ENCODE peak calls at places on chromosomes 6 and 20, in five cellular contexts. One of them, this sample, is unnamed.

GRCh38 chr6:73739097-73739496 is 43.1 kb downstream of the CD109 start:
- DNase-seq in IMR-90: peak
- DNase-seq in fibroblast of the aortic adventitia: peak
- DNase-seq in astrocyte of the spinal cord: peak
- DNase-seq in AG04449: no peak
- DNase-seq in this sample: peak

GRCh38 chr6:8623441-8623840 is 188.1 kb upstream of the SLC35B3 start:
- DNase-seq in IMR-90: no peak
- DNase-seq in fibroblast of the aortic adventitia: no peak
- DNase-seq in astrocyte of the spinal cord: no peak
- DNase-seq in AG04449: no peak
- DNase-seq in this sample: no peak

GRCh38 chr6:127117979-127118504 is 429 bp upstream of the RSPO3 start:
- DNase-seq in IMR-90: no peak
- DNase-seq in fibroblast of the aortic adventitia: peak
- DNase-seq in astrocyte of the spinal cord: peak
- DNase-seq in AG04449: no peak
- DNase-seq in this sample: no peak

GRCh38 chr6:168670386-168670985 is 229.5 kb downstream of the SMOC2 start:
- DNase-seq in IMR-90: no peak
- DNase-seq in fibroblast of the aortic adventitia: no peak
- DNase-seq in astrocyte of the spinal cord: no peak
- DNase-seq in AG04449: no peak
- DNase-seq in this sample: no peak

GRCh38 chr20:8074931-8075330 is 55.4 kb upstream of the TMX4 start:
- DNase-seq in IMR-90: no peak
- DNase-seq in fibroblast of the aortic adventitia: peak
- DNase-seq in astrocyte of the spinal cord: no peak
- DNase-seq in AG04449: no peak
- DNase-seq in this sample: no peak

GRCh38 chr20:64211874-64212658 is 43.5 kb upstream of the PCMTD2 start:
- DNase-seq in IMR-90: no peak
- DNase-seq in fibroblast of the aortic adventitia: no peak
- DNase-seq in astrocyte of the spinal cord: no peak
- DNase-seq in AG04449: no peak
- DNase-seq in this sample: no peak

GRCh38 chr20:36854343-36855240 is 21.3 kb upstream of the TLDC2 start:
- DNase-seq in IMR-90: peak
- DNase-seq in fibroblast of the aortic adventitia: no peak
- DNase-seq in astrocyte of the spinal cord: no peak
- DNase-seq in AG04449: no peak
- DNase-seq in this sample: no peak

GRCh38 chr20:10578607-10579006 is 95.2 kb downstream of the JAG1 start:
- DNase-seq in IMR-90: peak
- DNase-seq in fibroblast of the aortic adventitia: peak
- DNase-seq in astrocyte of the spinal cord: peak
- DNase-seq in AG04449: no peak
- DNase-seq in this sample: no peak

GRCh38 chr6:167079853-167080297 is 43.0 kb upstream of the CCR6 start:
- DNase-seq in IMR-90: no peak
- DNase-seq in fibroblast of the aortic adventitia: no peak
- DNase-seq in astrocyte of the spinal cord: no peak
- DNase-seq in AG04449: no peak
- DNase-seq in this sample: no peak

GRCh38 chr6:80163754-80164187 is 57.3 kb downstream of the BCKDHB start:
- DNase-seq in IMR-90: peak
- DNase-seq in fibroblast of the aortic adventitia: peak
- DNase-seq in astrocyte of the spinal cord: peak
- DNase-seq in AG04449: peak
- DNase-seq in this sample: peak

GRCh38 chr20:53959849-53960585 is 110.4 kb downstream of the BCAS1 start:
- DNase-seq in IMR-90: no peak
- DNase-seq in fibroblast of the aortic adventitia: peak
- DNase-seq in astrocyte of the spinal cord: no peak
- DNase-seq in AG04449: no peak
- DNase-seq in this sample: peak

GRCh38 chr20:41654884-41655283 is 36.7 kb upstream of the CHD6 start:
- DNase-seq in IMR-90: peak
- DNase-seq in fibroblast of the aortic adventitia: peak
- DNase-seq in astrocyte of the spinal cord: peak
- DNase-seq in AG04449: no peak
- DNase-seq in this sample: no peak

GRCh38 chr6:52995913-52996685 is 1.0 kb upstream of the GSTA4 start:
- DNase-seq in IMR-90: peak
- DNase-seq in fibroblast of the aortic adventitia: peak
- DNase-seq in astrocyte of the spinal cord: peak
- DNase-seq in AG04449: peak
- DNase-seq in this sample: peak

GRCh38 chr6:158064725-158065251 is 83.1 kb downstream of the SYNJ2 start:
- DNase-seq in IMR-90: no peak
- DNase-seq in fibroblast of the aortic adventitia: no peak
- DNase-seq in astrocyte of the spinal cord: no peak
- DNase-seq in AG04449: no peak
- DNase-seq in this sample: no peak

GRCh38 chr6:150261997-150262396 is 106.8 kb upstream of the IYD start:
- DNase-seq in IMR-90: no peak
- DNase-seq in fibroblast of the aortic adventitia: no peak
- DNase-seq in astrocyte of the spinal cord: no peak
- DNase-seq in AG04449: no peak
- DNase-seq in this sample: no peak

GRCh38 chr6:87925373-87926060 is 122.1 kb upstream of the SPACA1 start:
- DNase-seq in IMR-90: no peak
- DNase-seq in fibroblast of the aortic adventitia: no peak
- DNase-seq in astrocyte of the spinal cord: no peak
- DNase-seq in AG04449: no peak
- DNase-seq in this sample: no peak

GRCh38 chr20:60491261-60491660 is 533.0 kb downstream of the CDH26 start:
- DNase-seq in IMR-90: no peak
- DNase-seq in fibroblast of the aortic adventitia: no peak
- DNase-seq in astrocyte of the spinal cord: no peak
- DNase-seq in AG04449: no peak
- DNase-seq in this sample: no peak

GRCh38 chr6:116115781-116116180 is 10.2 kb downstream of the COL10A1 start:
- DNase-seq in IMR-90: no peak
- DNase-seq in fibroblast of the aortic adventitia: peak
- DNase-seq in astrocyte of the spinal cord: peak
- DNase-seq in AG04449: no peak
- DNase-seq in this sample: no peak

GRCh38 chr6:74070091-74070490 is 374.1 kb downstream of the CD109 start:
- DNase-seq in IMR-90: peak
- DNase-seq in fibroblast of the aortic adventitia: peak
- DNase-seq in astrocyte of the spinal cord: no peak
- DNase-seq in AG04449: no peak
- DNase-seq in this sample: no peak

GRCh38 chr6:49336514-49337131 is 126.4 kb downstream of the MMUT start:
- DNase-seq in IMR-90: peak
- DNase-seq in fibroblast of the aortic adventitia: peak
- DNase-seq in astrocyte of the spinal cord: no peak
- DNase-seq in AG04449: no peak
- DNase-seq in this sample: no peak

GRCh38 chr20:958936-959815 is 42.9 kb downstream of the RSPO4 start:
- DNase-seq in IMR-90: no peak
- DNase-seq in fibroblast of the aortic adventitia: no peak
- DNase-seq in astrocyte of the spinal cord: no peak
- DNase-seq in AG04449: no peak
- DNase-seq in this sample: no peak

GRCh38 chr6:153301602-153302001 is 170.5 kb upstream of the RGS17 start:
- DNase-seq in IMR-90: no peak
- DNase-seq in fibroblast of the aortic adventitia: no peak
- DNase-seq in astrocyte of the spinal cord: no peak
- DNase-seq in AG04449: no peak
- DNase-seq in this sample: no peak

GRCh38 chr6:112061605-112062004 is 7.7 kb downstream of the CCN6 start:
- DNase-seq in IMR-90: peak
- DNase-seq in fibroblast of the aortic adventitia: peak
- DNase-seq in astrocyte of the spinal cord: peak
- DNase-seq in AG04449: no peak
- DNase-seq in this sample: no peak

DNA sequence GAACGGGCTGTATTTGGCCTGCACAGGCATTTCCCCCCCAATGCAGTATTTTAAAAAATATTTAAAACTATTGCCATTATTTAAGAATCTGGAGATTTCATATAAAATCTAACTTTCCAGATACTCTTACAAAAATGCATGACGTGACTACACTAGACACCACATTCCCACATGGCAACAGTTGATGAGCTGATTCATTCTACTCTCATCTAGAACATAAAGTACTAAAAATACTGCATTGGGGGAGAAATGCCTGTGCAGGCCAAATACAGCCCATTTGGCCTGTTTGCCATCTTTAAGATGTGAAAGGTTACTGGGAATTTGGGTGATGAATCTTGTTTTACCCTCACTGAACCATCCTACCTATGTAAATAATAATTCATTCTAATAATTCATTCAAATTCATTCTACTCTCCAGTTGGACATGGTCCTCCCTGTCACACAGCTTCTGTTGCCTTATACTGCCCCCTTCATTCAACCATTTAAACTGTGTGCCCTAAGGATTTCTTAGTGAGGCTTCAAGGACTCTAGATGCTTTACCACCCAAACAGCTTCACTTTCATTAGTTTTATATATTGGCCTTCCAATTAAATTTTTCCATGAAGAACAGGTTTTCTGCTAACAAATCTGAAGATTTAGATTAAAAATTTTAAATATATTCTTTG is 6.9 kb upstream of the ZSCAN16 start:
- DNase-seq in IMR-90: no peak
- DNase-seq in fibroblast of the aortic adventitia: no peak
- DNase-seq in astrocyte of the spinal cord: no peak
- DNase-seq in AG04449: no peak
- DNase-seq in this sample: no peak
- TF ChIP-seq CTCF in IMR-90: no peak
- TF ChIP-seq CTCF in fibroblast of the aortic adventitia: no peak
- TF ChIP-seq CTCF in astrocyte of the spinal cord: no peak
- TF ChIP-seq CTCF in AG04449: no peak
- TF ChIP-seq CTCF in this sample: peak

DNA sequence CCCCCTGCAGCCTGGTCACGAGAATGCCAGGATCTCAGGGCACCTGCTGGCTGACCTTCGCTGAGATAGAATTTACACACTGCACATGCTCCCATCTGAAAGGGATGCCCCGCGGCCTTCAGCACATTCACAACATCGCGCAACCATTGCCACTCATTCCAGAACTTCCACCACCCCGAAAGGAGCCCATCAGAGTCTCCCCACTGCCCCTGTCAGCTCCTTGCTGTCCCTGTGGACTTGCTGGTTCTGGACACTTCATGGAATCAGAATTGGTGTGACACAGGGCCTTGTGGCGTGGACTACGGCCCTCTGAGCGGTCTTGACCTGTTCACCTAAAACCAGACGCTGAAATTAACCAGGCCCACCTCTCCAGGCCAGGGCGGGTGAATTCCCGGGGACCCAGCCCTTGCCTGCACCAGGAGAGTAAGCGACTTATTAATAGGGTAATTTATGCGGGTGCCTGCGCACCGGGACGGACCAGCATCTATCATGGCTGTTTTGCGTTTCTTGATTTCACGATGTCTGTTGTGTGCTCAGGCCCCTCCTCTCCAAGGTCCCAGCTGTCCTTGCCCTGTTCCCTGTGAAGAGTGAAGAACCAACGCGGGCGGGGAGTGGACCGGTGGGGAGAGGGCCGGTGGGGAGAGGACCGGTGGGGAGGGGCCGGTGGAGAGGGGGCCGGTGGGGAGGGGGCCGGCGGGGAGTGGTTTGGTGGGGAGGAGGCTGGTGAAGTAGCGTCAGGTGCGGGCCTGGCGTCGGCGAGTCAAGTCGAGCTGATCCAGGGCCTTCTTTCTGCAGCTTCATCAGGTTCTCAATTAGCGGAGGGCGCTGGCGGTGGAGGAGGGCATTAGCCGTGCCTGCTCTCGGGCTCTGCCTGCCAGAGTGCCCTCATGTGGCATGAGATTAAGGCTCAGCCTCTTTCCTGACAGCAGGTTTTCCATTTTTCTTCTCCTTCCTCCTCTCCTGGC is 20.9 kb upstream of the BHLHE23 start:
- DNase-seq in IMR-90: no peak
- DNase-seq in fibroblast of the aortic adventitia: no peak
- DNase-seq in astrocyte of the spinal cord: no peak
- DNase-seq in AG04449: no peak
- DNase-seq in this sample: no peak
- H3K4me3 ChIP-seq in IMR-90: no peak
- H3K4me3 ChIP-seq in fibroblast of the aortic adventitia: no peak
- H3K4me3 ChIP-seq in astrocyte of the spinal cord: no peak
- H3K4me3 ChIP-seq in AG04449: no peak
- H3K4me3 ChIP-seq in this sample: no peak

DNA sequence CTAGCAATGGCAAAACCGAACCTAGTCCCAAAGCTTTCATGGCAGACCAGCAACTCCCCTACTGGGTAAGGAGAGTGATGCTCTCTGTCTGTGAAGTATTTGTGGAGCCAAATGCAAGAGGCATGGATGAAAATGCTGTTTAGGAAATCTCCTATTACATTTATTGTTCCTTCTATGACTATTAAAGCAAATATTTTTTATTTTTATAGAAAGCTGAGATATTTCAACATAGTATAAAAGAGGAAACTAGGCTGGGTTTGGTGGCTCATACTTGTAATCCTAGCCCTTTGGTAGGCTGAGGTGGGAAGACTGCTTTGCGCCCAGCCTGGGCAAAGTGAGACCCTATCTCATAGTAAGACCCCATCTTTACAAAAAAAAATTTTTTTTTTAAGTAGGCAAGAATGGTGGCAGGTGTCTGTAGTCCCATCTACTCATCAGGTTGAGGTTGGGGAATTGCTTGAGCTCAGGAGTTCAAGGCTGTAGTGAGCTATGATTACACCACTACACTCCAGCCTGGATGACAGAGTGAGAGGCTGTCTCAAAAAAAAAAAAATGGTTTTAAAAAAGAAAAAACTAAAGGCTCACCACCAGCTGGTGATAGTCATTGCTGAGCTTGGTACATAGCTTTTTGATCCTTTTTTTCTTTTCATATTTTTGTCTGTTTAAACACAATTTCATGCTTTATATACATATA is 11.2 kb downstream of the KDM1B start:
- DNase-seq in IMR-90: peak
- DNase-seq in fibroblast of the aortic adventitia: peak
- DNase-seq in astrocyte of the spinal cord: peak
- DNase-seq in AG04449: no peak
- DNase-seq in this sample: no peak
- TF ChIP-seq CTCF in IMR-90: no peak
- TF ChIP-seq CTCF in fibroblast of the aortic adventitia: peak
- TF ChIP-seq CTCF in astrocyte of the spinal cord: no peak
- TF ChIP-seq CTCF in AG04449: no peak
- TF ChIP-seq CTCF in this sample: no peak

DNA sequence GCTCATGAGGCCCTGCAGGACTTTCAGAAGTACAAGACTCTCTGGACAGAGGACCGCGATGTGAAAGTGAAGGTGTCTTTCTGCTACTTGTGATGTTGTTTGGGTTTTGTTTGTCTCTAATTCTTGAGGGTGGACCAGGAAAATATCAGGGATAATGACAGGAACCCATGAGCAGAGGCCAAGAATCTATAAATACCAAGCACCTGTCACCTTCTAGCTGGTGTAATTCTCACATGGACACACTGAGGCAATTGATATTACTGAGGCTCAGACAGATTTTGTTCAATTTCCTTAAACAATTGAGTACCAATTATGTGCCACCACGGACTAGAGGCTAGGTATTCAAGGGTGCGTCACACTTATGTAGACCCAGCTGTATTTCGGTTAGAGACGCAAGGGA is 107.9 kb downstream of the DNAH8 start:
- DNase-seq in IMR-90: no peak
- DNase-seq in fibroblast of the aortic adventitia: no peak
- DNase-seq in astrocyte of the spinal cord: no peak
- DNase-seq in AG04449: no peak
- DNase-seq in this sample: no peak
- H3K4me3 ChIP-seq in IMR-90: no peak
- H3K4me3 ChIP-seq in fibroblast of the aortic adventitia: no peak
- H3K4me3 ChIP-seq in astrocyte of the spinal cord: no peak
- H3K4me3 ChIP-seq in AG04449: no peak
- H3K4me3 ChIP-seq in this sample: no peak

GRCh38 chr6:35188886-35189285 is 24.9 kb upstream of the SCUBE3 start:
- DNase-seq in IMR-90: no peak
- DNase-seq in fibroblast of the aortic adventitia: no peak
- DNase-seq in astrocyte of the spinal cord: no peak
- DNase-seq in AG04449: no peak
- DNase-seq in this sample: no peak
- TF ChIP-seq CTCF in IMR-90: no peak
- TF ChIP-seq CTCF in fibroblast of the aortic adventitia: no peak
- TF ChIP-seq CTCF in astrocyte of the spinal cord: no peak
- TF ChIP-seq CTCF in AG04449: no peak
- TF ChIP-seq CTCF in this sample: no peak